ENCODE peak calls at places on chromosomes 16 and 17, in five cellular contexts. One of them, this sample, is unnamed.

GRCh38 chr17:77287432-77288068 is 146.8 kb downstream of the SEC14L1 start:
- DNase-seq in GM12878: no peak
- DNase-seq in K562: no peak
- DNase-seq in H1: no peak
- DNase-seq in HepG2: peak
- DNase-seq in this sample: peak

GRCh38 chr17:57810740-57811632 is 38.9 kb downstream of the MRPS23 start:
- DNase-seq in HepG2: peak
- DNase-seq in K562: no peak
- DNase-seq in H1: no peak
- DNase-seq in GM12878: no peak
- DNase-seq in this sample: no peak

GRCh38 chr17:6456914-6457687 is 12.8 kb downstream of the PIMREG start:
- DNase-seq in GM12878: no peak
- DNase-seq in H1: no peak
- DNase-seq in K562: peak
- DNase-seq in HepG2: peak
- DNase-seq in this sample: no peak

GRCh38 chr17:28916302-28916934 is 13.5 kb upstream of the DHRS13 start:
- DNase-seq in GM12878: no peak
- DNase-seq in K562: no peak
- DNase-seq in H1: no peak
- DNase-seq in HepG2: peak
- DNase-seq in this sample: peak

GRCh38 chr17:44105483-44105882 is 18.0 kb downstream of the HDAC5 start:
- DNase-seq in H1: no peak
- DNase-seq in GM12878: no peak
- DNase-seq in HepG2: no peak
- DNase-seq in K562: no peak
- DNase-seq in this sample: no peak

GRCh38 chr17:8413321-8413720 is 15.7 kb upstream of the RNF222 start:
- DNase-seq in K562: no peak
- DNase-seq in GM12878: no peak
- DNase-seq in HepG2: no peak
- DNase-seq in H1: no peak
- DNase-seq in this sample: no peak

GRCh38 chr16:56869513-56870270 is 4.7 kb downstream of the SLC12A3 start:
- DNase-seq in K562: peak
- DNase-seq in HepG2: peak
- DNase-seq in H1: peak
- DNase-seq in GM12878: no peak
- DNase-seq in this sample: peak

GRCh38 chr17:14014647-14015046 is 54.7 kb upstream of the COX10 start:
- DNase-seq in GM12878: no peak
- DNase-seq in HepG2: no peak
- DNase-seq in H1: no peak
- DNase-seq in K562: no peak
- DNase-seq in this sample: no peak

GRCh38 chr17:7613769-7614421 is 802 bp downstream of the FXR2 start:
- DNase-seq in HepG2: no peak
- DNase-seq in K562: no peak
- DNase-seq in H1: no peak
- DNase-seq in GM12878: no peak
- DNase-seq in this sample: no peak

GRCh38 chr17:77266891-77267341 is 126.1 kb downstream of the SEC14L1 start:
- DNase-seq in H1: no peak
- DNase-seq in K562: peak
- DNase-seq in HepG2: no peak
- DNase-seq in GM12878: no peak
- DNase-seq in this sample: no peak

GRCh38 chr17:59369026-59369724 is 37.7 kb downstream of the YPEL2 start:
- DNase-seq in H1: no peak
- DNase-seq in GM12878: no peak
- DNase-seq in HepG2: no peak
- DNase-seq in K562: no peak
- DNase-seq in this sample: no peak

GRCh38 chr16:4085405-4085970 is 30.8 kb downstream of the ADCY9 start:
- DNase-seq in HepG2: no peak
- DNase-seq in H1: no peak
- DNase-seq in GM12878: no peak
- DNase-seq in K562: no peak
- DNase-seq in this sample: peak
- TF ChIP-seq YY1 in HepG2: no peak
- TF ChIP-seq YY1 in H1: no peak
- TF ChIP-seq YY1 in GM12878: no peak
- TF ChIP-seq YY1 in K562: no peak
- TF ChIP-seq YY1 in this sample: no peak

GRCh38 chr16:67542464-67542863 is 13.8 kb downstream of the RIPOR1 start:
- DNase-seq in GM12878: no peak
- DNase-seq in HepG2: no peak
- DNase-seq in H1: no peak
- DNase-seq in K562: peak
- DNase-seq in this sample: peak
- TF ChIP-seq SP1 in GM12878: no peak
- TF ChIP-seq SP1 in HepG2: no peak
- TF ChIP-seq SP1 in H1: no peak
- TF ChIP-seq SP1 in K562: no peak
- TF ChIP-seq SP1 in this sample: no peak

GRCh38 chr16:4688674-4689045 is 4.7 kb upstream of the NUDT16L1 start:
- DNase-seq in H1: no peak
- DNase-seq in K562: no peak
- DNase-seq in GM12878: no peak
- DNase-seq in HepG2: no peak
- DNase-seq in this sample: no peak
- TF ChIP-seq YY1 in H1: no peak
- TF ChIP-seq YY1 in K562: no peak
- TF ChIP-seq YY1 in GM12878: no peak
- TF ChIP-seq YY1 in HepG2: no peak
- TF ChIP-seq YY1 in this sample: no peak

DNA sequence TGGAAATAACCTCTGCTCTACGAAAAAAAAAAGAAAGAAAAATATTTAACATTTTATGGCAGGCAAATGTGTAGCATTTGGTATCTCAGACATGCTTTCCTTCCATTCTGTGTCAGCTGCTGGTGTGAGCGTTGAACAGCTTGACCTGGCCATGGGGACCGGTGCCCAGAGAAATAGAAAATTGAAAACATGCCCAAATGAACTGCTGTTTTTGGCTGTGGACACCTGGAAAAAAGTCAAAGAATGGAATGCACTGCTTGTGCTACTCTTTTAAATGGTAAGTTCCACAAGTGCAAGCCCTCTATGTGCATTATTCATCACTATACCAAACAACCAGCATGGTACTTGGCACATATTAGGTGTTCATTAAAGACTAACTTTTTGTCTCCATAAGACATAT is 127.2 kb downstream of the CDH8 start:
- DNase-seq in HepG2: no peak
- DNase-seq in GM12878: no peak
- DNase-seq in H1: no peak
- DNase-seq in K562: no peak
- DNase-seq in this sample: no peak
- TF ChIP-seq SP1 in HepG2: no peak
- TF ChIP-seq SP1 in GM12878: no peak
- TF ChIP-seq SP1 in H1: no peak
- TF ChIP-seq SP1 in K562: no peak
- TF ChIP-seq SP1 in this sample: no peak

This sample was measured in HCT116.